ENCODE peak calls at places on chromosome 19, in nine cellular contexts. N is lower lobe of right lung; T is BJ; X is activated naive CD8-positive, alpha-beta T cell treated with anti-CD3 and anti-CD28 coated beads, Interleukin-2, amount 50 U/mL, for 24 hours; P is D341Med; G is BE2C; L is PC-9; Q is RCC 7860; U is ovary. O is an unnamed sample.

GRCh38 chr19:18049390-18049789 is 37.3 kb downstream of the IL12RB1 start:
- DNase-seq in N (peak), T (no peak), X (no peak), P (no peak), G (no peak), L (no peak), Q (no peak), U (peak), O (peak)

GRCh38 chr19:35549174-35549788 is 3.9 kb downstream of the TMEM147 start:
- DNase-seq in N (no peak), T (no peak), X (peak), P (peak), G (peak), L (peak), Q (peak), U (peak), O (peak)

GRCh38 chr19:56309511-56310185 is 5.0 kb downstream of the ZSCAN5A start:
- DNase-seq in N (peak), T (no peak), X (peak), P (peak), G (peak), L (peak), Q (no peak), U (no peak), O (peak)

GRCh38 chr19:30742539-30742938 is 370.4 kb downstream of the ZNF536 start:
- DNase-seq in N (no peak), T (no peak), X (no peak), P (no peak), G (peak), L (no peak), Q (no peak), U (no peak), O (no peak)

GRCh38 chr19:50701367-50701985 is 18.1 kb downstream of the SHANK1 start:
- DNase-seq in N (no peak), T (no peak), X (no peak), P (no peak), G (no peak), L (no peak), Q (no peak), U (no peak), O (no peak)

GRCh38 chr19:33508431-33508830 is 13.2 kb downstream of the PEPD start:
- DNase-seq in N (no peak), T (no peak), X (no peak), P (no peak), G (no peak), L (no peak), Q (no peak), U (no peak), O (no peak)

GRCh38 chr19:18062043-18062442 is 24.7 kb downstream of the IL12RB1 start:
- DNase-seq in N (no peak), T (no peak), X (no peak), P (no peak), G (no peak), L (no peak), Q (no peak), U (no peak), O (no peak)

GRCh38 chr19:5904302-5905071 is at the start of gene VMAC:
- DNase-seq in N (peak), T (peak), X (peak), P (peak), G (peak), L (peak), Q (peak), U (peak), O (peak)

GRCh38 chr19:7512400-7512851 is 3.5 kb upstream of the ZNF358 start:
- DNase-seq in N (no peak), T (no peak), X (no peak), P (peak), G (no peak), L (no peak), Q (no peak), U (no peak), O (no peak)

GRCh38 chr19:58037927-58038687 is 4.3 kb downstream of the ZSCAN1 start:
- DNase-seq in N (no peak), T (no peak), X (no peak), P (peak), G (peak), L (no peak), Q (no peak), U (no peak), O (no peak)

GRCh38 chr19:54882758-54883157 is 8.7 kb downstream of the FCAR start:
- DNase-seq in N (no peak), T (no peak), X (no peak), P (no peak), G (no peak), L (no peak), Q (no peak), U (no peak), O (no peak)

GRCh38 chr19:35044317-35045117 is 3.0 kb downstream of the HPN start:
- DNase-seq in N (no peak), T (no peak), X (peak), P (peak), G (peak), L (peak), Q (no peak), U (peak), O (peak)

GRCh38 chr19:13149628-13150186 is 468 bp downstream of the STX10 start:
- DNase-seq in N (peak), T (no peak), X (peak), P (no peak), G (peak), L (peak), Q (peak), U (peak), O (peak)

GRCh38 chr19:54253331-54254194 is 3.5 kb downstream of the LILRB5 start:
- DNase-seq in N (no peak), T (no peak), X (no peak), P (no peak), G (no peak), L (no peak), Q (no peak), U (no peak), O (no peak)

GRCh38 chr19:14113762-14114414 is 3.7 kb downstream of the PRKACA start:
- DNase-seq in N (peak), T (no peak), X (peak), P (no peak), G (no peak), L (peak), Q (no peak), U (peak), O (no peak)

GRCh38 chr19:57559008-57559403 is 657 bp downstream of the ZNF550 start:
- DNase-seq in N (peak), T (no peak), X (no peak), P (peak), G (peak), L (peak), Q (peak), U (no peak), O (no peak)

GRCh38 chr19:41795031-41795461 is 1.3 kb upstream of the CEACAM3 start:
- DNase-seq in N (no peak), T (no peak), X (peak), P (peak), G (peak), L (peak), Q (no peak), U (no peak), O (peak)

GRCh38 chr19:2896694-2897093 is 4.0 kb upstream of the ZNF57 start:
- DNase-seq in N (no peak), T (no peak), X (no peak), P (no peak), G (no peak), L (no peak), Q (no peak), U (no peak), O (no peak)

GRCh38 chr19:29658221-29658991 is 6.9 kb upstream of the PLEKHF1 start:
- DNase-seq in N (no peak), T (no peak), X (no peak), P (no peak), G (no peak), L (no peak), Q (no peak), U (no peak), O (no peak)

GRCh38 chr19:16117594-16118033 is 5.9 kb downstream of the RAB8A start:
- DNase-seq in N (no peak), T (no peak), X (no peak), P (no peak), G (no peak), L (no peak), Q (no peak), U (no peak), O (no peak)

GRCh38 chr19:5293607-5294089 is 47.0 kb downstream of the PTPRS start:
- DNase-seq in N (no peak), T (no peak), X (no peak), P (peak), G (peak), L (no peak), Q (no peak), U (peak), O (peak)

GRCh38 chr19:49106648-49107135 is 7.5 kb upstream of the LIN7B start:
- DNase-seq in N (peak), T (no peak), X (peak), P (peak), G (peak), L (peak), Q (peak), U (peak), O (peak)

GRCh38 chr19:19579533-19580361 is 38.7 kb downstream of the PBX4 start:
- DNase-seq in N (no peak), T (no peak), X (no peak), P (no peak), G (no peak), L (no peak), Q (no peak), U (no peak), O (no peak)

GRCh38 chr19:38451036-38451435 is 17.5 kb downstream of the RYR1 start:
- DNase-seq in N (no peak), T (no peak), X (no peak), P (no peak), G (no peak), L (no peak), Q (no peak), U (no peak), O (no peak)

GRCh38 chr19:29504454-29504853 is 21.3 kb upstream of the VSTM2B start:
- DNase-seq in N (peak), T (no peak), X (no peak), P (no peak), G (no peak), L (no peak), Q (no peak), U (no peak), O (no peak)

GRCh38 chr19:41354343-41354974 is 737 bp upstream of the TGFB1 start:
- DNase-seq in N (no peak), T (no peak), X (no peak), P (no peak), G (no peak), L (no peak), Q (no peak), U (peak), O (no peak)

GRCh38 chr19:7947939-7948338 is 4.5 kb upstream of the TIMM44 start:
- DNase-seq in N (no peak), T (no peak), X (no peak), P (no peak), G (no peak), L (no peak), Q (peak), U (no peak), O (peak)

GRCh38 chr19:3132971-3133792 is 2.7 kb upstream of the GNA15 start:
- DNase-seq in N (no peak), T (peak), X (peak), P (no peak), G (no peak), L (peak), Q (peak), U (no peak), O (peak)

GRCh38 chr19:40613669-40614594 is 12.8 kb downstream of the LTBP4 start:
- DNase-seq in N (peak), T (peak), X (peak), P (peak), G (peak), L (peak), Q (no peak), U (peak), O (peak)

GRCh38 chr19:30226464-30227070 is 145.6 kb upstream of the ZNF536 start:
- DNase-seq in N (no peak), T (no peak), X (peak), P (peak), G (peak), L (no peak), Q (no peak), U (no peak), O (no peak)

GRCh38 chr19:13557756-13558398 is 51.6 kb upstream of the CACNA1A start:
- DNase-seq in N (no peak), T (no peak), X (no peak), P (no peak), G (no peak), L (no peak), Q (no peak), U (no peak), O (no peak)

GRCh38 chr19:41411682-41412265 is 14.2 kb downstream of the BCKDHA start:
- DNase-seq in N (no peak), T (no peak), X (no peak), P (no peak), G (peak), L (no peak), Q (no peak), U (no peak), O (no peak)

GRCh38 chr19:47363758-47364529 is 14.8 kb downstream of the DHX34 start:
- DNase-seq in N (no peak), T (no peak), X (no peak), P (no peak), G (no peak), L (peak), Q (no peak), U (no peak), O (peak)

GRCh38 chr19:4015705-4016402 is 8.3 kb downstream of the PIAS4 start:
- DNase-seq in N (no peak), T (no peak), X (no peak), P (peak), G (peak), L (no peak), Q (no peak), U (peak), O (no peak)

GRCh38 chr19:43229315-43229714 is 23.9 kb upstream of the PSG4 start:
- DNase-seq in N (no peak), T (no peak), X (no peak), P (no peak), G (no peak), L (no peak), Q (no peak), U (no peak), O (no peak)

O was measured in astrocyte of the spinal cord.